ENCODE peak calls at places on chromosome 3, in six cellular contexts. A, L, Q, N, R and D are unnamed samples.
A peak's percentile ranks its signal among the peaks of the same experiment; 100 is the strongest.

GRCh38 chr3:177361042-177361938 is 164.0 kb upstream of the TBL1XR1 start:
- DNase-seq in A (no peak), L (no peak), Q (no peak), N (peak; percentile 19), R (no peak), D (no peak)

GRCh38 chr3:30934208-30934550 is 39.7 kb upstream of the GADL1 start:
- DNase-seq in A (no peak), L (no peak), Q (no peak), N (peak; percentile 41), R (peak; percentile 6), D (no peak)

GRCh38 chr3:11672396-11672795 is 28.7 kb upstream of the VGLL4 start:
- DNase-seq in A (no peak), L (no peak), Q (no peak), N (no peak), R (peak; percentile 8), D (no peak)

GRCh38 chr3:57582470-57583168 is 14.5 kb downstream of the ARF4 start:
- DNase-seq in A (no peak), L (no peak), Q (no peak), N (peak; percentile 64), R (no peak), D (no peak)

GRCh38 chr3:112124901-112125607 is 8.0 kb downstream of the GCSAM start:
- DNase-seq in A (no peak), L (no peak), Q (no peak), N (no peak), R (no peak), D (no peak)

GRCh38 chr3:193086688-193087087 is 154.3 kb upstream of the PLAAT1 start:
- DNase-seq in A (no peak), L (no peak), Q (no peak), N (no peak), R (no peak), D (no peak)

GRCh38 chr3:85586018-85586417 is 627.2 kb downstream of the CADM2 start:
- DNase-seq in A (no peak), L (no peak), Q (no peak), N (no peak), R (no peak), D (no peak)

GRCh38 chr3:127408022-127408683 is 120.3 kb upstream of the PRR20G start:
- DNase-seq in A (no peak), L (no peak), Q (no peak), N (no peak), R (no peak), D (no peak)

GRCh38 chr3:50450135-50450911 is 53.1 kb downstream of the CACNA2D2 start:
- DNase-seq in A (peak; percentile 20), L (peak; percentile 24), Q (peak; percentile 61), N (no peak), R (peak; percentile 40), D (peak; percentile 64)

GRCh38 chr3:140341213-140341612 is 336.7 kb upstream of the TRIM42 start:
- DNase-seq in A (no peak), L (no peak), Q (no peak), N (peak; percentile 14), R (no peak), D (no peak)

GRCh38 chr3:118187221-118187620 is 847.4 kb downstream of the IGSF11 start:
- DNase-seq in A (no peak), L (no peak), Q (no peak), N (no peak), R (no peak), D (no peak)

GRCh38 chr3:129016725-129017530 is 15.8 kb downstream of the EFCC1 start:
- DNase-seq in A (peak; percentile 42), L (no peak), Q (no peak), N (no peak), R (no peak), D (no peak)

GRCh38 chr3:122305818-122306621 is 19.0 kb upstream of the CSTA start:
- DNase-seq in A (no peak), L (no peak), Q (no peak), N (peak; percentile 40), R (no peak), D (no peak)

GRCh38 chr3:188978772-188979171 is 193.0 kb upstream of the TPRG1 start:
- DNase-seq in A (no peak), L (no peak), Q (no peak), N (no peak), R (no peak), D (no peak)

GRCh38 chr3:127803619-127804018 is 18.7 kb downstream of the MGLL start:
- DNase-seq in A (no peak), L (no peak), Q (no peak), N (no peak), R (no peak), D (no peak)

GRCh38 chr3:126573492-126574117 is 14.9 kb upstream of the C3orf22 start:
- DNase-seq in A (peak; percentile 32), L (no peak), Q (no peak), N (no peak), R (no peak), D (no peak)

GRCh38 chr3:74135808-74136207 is 478.7 kb downstream of the CNTN3 start:
- DNase-seq in A (no peak), L (no peak), Q (no peak), N (no peak), R (no peak), D (no peak)